ENCODE peak calls at places on chromosomes 13 and 19, in four cellular contexts. One of them, this sample, is unnamed.

GRCh38 chr19:45852941-45853340 is 10.0 kb downstream of the SYMPK start:
- DNase-seq in memory B cell: no peak
- DNase-seq in choroid plexus epithelial cell: no peak
- DNase-seq in NCI-H1105: no peak
- DNase-seq in this sample: no peak

GRCh38 chr13:24670927-24671326 is 9.3 kb upstream of the ATP12A start:
- DNase-seq in memory B cell: no peak
- DNase-seq in choroid plexus epithelial cell: peak
- DNase-seq in NCI-H1105: no peak
- DNase-seq in this sample: peak

GRCh38 chr13:106481919-106482318 is 53.5 kb downstream of the EFNB2 start:
- DNase-seq in memory B cell: no peak
- DNase-seq in choroid plexus epithelial cell: no peak
- DNase-seq in NCI-H1105: no peak
- DNase-seq in this sample: no peak

GRCh38 chr19:4369109-4369887 is 25.9 kb downstream of the MPND start:
- DNase-seq in memory B cell: peak
- DNase-seq in choroid plexus epithelial cell: no peak
- DNase-seq in NCI-H1105: no peak
- DNase-seq in this sample: peak

GRCh38 chr19:37979547-37980082 is 72.6 kb downstream of the SIPA1L3 start:
- DNase-seq in memory B cell: no peak
- DNase-seq in choroid plexus epithelial cell: no peak
- DNase-seq in NCI-H1105: peak
- DNase-seq in this sample: no peak

GRCh38 chr19:38079926-38080380 is 144.1 kb downstream of the DPF1 start:
- DNase-seq in memory B cell: no peak
- DNase-seq in choroid plexus epithelial cell: peak
- DNase-seq in NCI-H1105: no peak
- DNase-seq in this sample: peak

GRCh38 chr19:41882568-41883462 is at the start of gene ARHGEF1:
- DNase-seq in memory B cell: peak
- DNase-seq in choroid plexus epithelial cell: no peak
- DNase-seq in NCI-H1105: no peak
- DNase-seq in this sample: no peak

GRCh38 chr19:5487222-5487621 is 32.0 kb downstream of the ZNRF4 start:
- DNase-seq in memory B cell: no peak
- DNase-seq in choroid plexus epithelial cell: no peak
- DNase-seq in NCI-H1105: no peak
- DNase-seq in this sample: no peak

GRCh38 chr13:80083097-80083429 is 257.9 kb downstream of the SPRY2 start:
- DNase-seq in memory B cell: no peak
- DNase-seq in choroid plexus epithelial cell: no peak
- DNase-seq in NCI-H1105: no peak
- DNase-seq in this sample: no peak

GRCh38 chr13:94054159-94054558 is 425.3 kb downstream of the DCT start:
- DNase-seq in memory B cell: no peak
- DNase-seq in choroid plexus epithelial cell: no peak
- DNase-seq in NCI-H1105: no peak
- DNase-seq in this sample: no peak

GRCh38 chr13:46963874-46964273 is 67.0 kb upstream of the HTR2A start:
- DNase-seq in memory B cell: no peak
- DNase-seq in choroid plexus epithelial cell: no peak
- DNase-seq in NCI-H1105: no peak
- DNase-seq in this sample: no peak

GRCh38 chr19:42079276-42079669 is 3.3 kb downstream of the ZNF574 start:
- DNase-seq in memory B cell: no peak
- DNase-seq in choroid plexus epithelial cell: no peak
- DNase-seq in NCI-H1105: no peak
- DNase-seq in this sample: no peak